ENCODE peak calls at places on chromosomes 7 and 10, in eight cellular contexts. One of them, this sample, is unnamed.

GRCh38 chr10:130575756-130576285 is 439.6 kb downstream of the GLRX3 start:
- DNase-seq in progenitor cell of endocrine pancreas: no peak
- DNase-seq in sigmoid colon: no peak
- DNase-seq in heart left ventricle: no peak
- DNase-seq in ACHN: no peak
- DNase-seq in stimulated activated CD4-positive, alpha-beta T cell treated with anti-CD3 and anti-CD28 coated beads, Interleukin-4, amount 100 ng/mL, for 24 hours: no peak
- DNase-seq in activated effector memory CD4-positive, alpha-beta T cell treated with Interleukin-2 at 50 U/mL for 16 hours: no peak
- DNase-seq in T-helper 9 cell: no peak
- DNase-seq in this sample: no peak

GRCh38 chr7:40234046-40234445 is 99.2 kb downstream of the SUGCT start:
- DNase-seq in T-helper 9 cell: no peak
- DNase-seq in progenitor cell of endocrine pancreas: no peak
- DNase-seq in heart left ventricle: no peak
- DNase-seq in activated effector memory CD4-positive, alpha-beta T cell treated with Interleukin-2 at 50 U/mL for 16 hours: no peak
- DNase-seq in ACHN: no peak
- DNase-seq in stimulated activated CD4-positive, alpha-beta T cell treated with anti-CD3 and anti-CD28 coated beads, Interleukin-4, amount 100 ng/mL, for 24 hours: no peak
- DNase-seq in sigmoid colon: no peak
- DNase-seq in this sample: no peak

GRCh38 chr10:117462816-117463544 is 79.6 kb upstream of the EMX2 start:
- DNase-seq in heart left ventricle: no peak
- DNase-seq in ACHN: no peak
- DNase-seq in sigmoid colon: no peak
- DNase-seq in progenitor cell of endocrine pancreas: no peak
- DNase-seq in stimulated activated CD4-positive, alpha-beta T cell treated with anti-CD3 and anti-CD28 coated beads, Interleukin-4, amount 100 ng/mL, for 24 hours: no peak
- DNase-seq in activated effector memory CD4-positive, alpha-beta T cell treated with Interleukin-2 at 50 U/mL for 16 hours: no peak
- DNase-seq in T-helper 9 cell: no peak
- DNase-seq in this sample: no peak

GRCh38 chr10:127524869-127525268 is 24.2 kb upstream of the NPS start:
- DNase-seq in ACHN: peak; percentile 58
- DNase-seq in heart left ventricle: no peak
- DNase-seq in stimulated activated CD4-positive, alpha-beta T cell treated with anti-CD3 and anti-CD28 coated beads, Interleukin-4, amount 100 ng/mL, for 24 hours: no peak
- DNase-seq in progenitor cell of endocrine pancreas: no peak
- DNase-seq in T-helper 9 cell: no peak
- DNase-seq in sigmoid colon: no peak
- DNase-seq in activated effector memory CD4-positive, alpha-beta T cell treated with Interleukin-2 at 50 U/mL for 16 hours: no peak
- DNase-seq in this sample: no peak

GRCh38 chr7:26910221-26910620 is 45.8 kb upstream of the SKAP2 start:
- DNase-seq in stimulated activated CD4-positive, alpha-beta T cell treated with anti-CD3 and anti-CD28 coated beads, Interleukin-4, amount 100 ng/mL, for 24 hours: no peak
- DNase-seq in activated effector memory CD4-positive, alpha-beta T cell treated with Interleukin-2 at 50 U/mL for 16 hours: no peak
- DNase-seq in ACHN: peak; percentile 73
- DNase-seq in T-helper 9 cell: no peak
- DNase-seq in progenitor cell of endocrine pancreas: no peak
- DNase-seq in heart left ventricle: no peak
- DNase-seq in sigmoid colon: no peak
- DNase-seq in this sample: no peak

GRCh38 chr10:47423476-47423875 is 39.4 kb upstream of the ZNF488 start:
- DNase-seq in progenitor cell of endocrine pancreas: no peak
- DNase-seq in T-helper 9 cell: no peak
- DNase-seq in activated effector memory CD4-positive, alpha-beta T cell treated with Interleukin-2 at 50 U/mL for 16 hours: no peak
- DNase-seq in sigmoid colon: no peak
- DNase-seq in stimulated activated CD4-positive, alpha-beta T cell treated with anti-CD3 and anti-CD28 coated beads, Interleukin-4, amount 100 ng/mL, for 24 hours: no peak
- DNase-seq in heart left ventricle: no peak
- DNase-seq in ACHN: no peak
- DNase-seq in this sample: no peak

GRCh38 chr7:85150624-85151023 is 36.2 kb downstream of the SEMA3D start:
- DNase-seq in T-helper 9 cell: no peak
- DNase-seq in heart left ventricle: no peak
- DNase-seq in progenitor cell of endocrine pancreas: no peak
- DNase-seq in sigmoid colon: no peak
- DNase-seq in stimulated activated CD4-positive, alpha-beta T cell treated with anti-CD3 and anti-CD28 coated beads, Interleukin-4, amount 100 ng/mL, for 24 hours: no peak
- DNase-seq in ACHN: no peak
- DNase-seq in activated effector memory CD4-positive, alpha-beta T cell treated with Interleukin-2 at 50 U/mL for 16 hours: no peak
- DNase-seq in this sample: no peak

GRCh38 chr10:98371421-98371820 is 43.6 kb downstream of the PYROXD2 start:
- DNase-seq in activated effector memory CD4-positive, alpha-beta T cell treated with Interleukin-2 at 50 U/mL for 16 hours: no peak
- DNase-seq in sigmoid colon: no peak
- DNase-seq in progenitor cell of endocrine pancreas: no peak
- DNase-seq in T-helper 9 cell: no peak
- DNase-seq in ACHN: no peak
- DNase-seq in stimulated activated CD4-positive, alpha-beta T cell treated with anti-CD3 and anti-CD28 coated beads, Interleukin-4, amount 100 ng/mL, for 24 hours: no peak
- DNase-seq in heart left ventricle: no peak
- DNase-seq in this sample: no peak

GRCh38 chr10:112330607-112331160 is 43.2 kb upstream of the ACSL5 start:
- DNase-seq in activated effector memory CD4-positive, alpha-beta T cell treated with Interleukin-2 at 50 U/mL for 16 hours: no peak
- DNase-seq in heart left ventricle: no peak
- DNase-seq in T-helper 9 cell: no peak
- DNase-seq in ACHN: no peak
- DNase-seq in sigmoid colon: no peak
- DNase-seq in progenitor cell of endocrine pancreas: no peak
- DNase-seq in stimulated activated CD4-positive, alpha-beta T cell treated with anti-CD3 and anti-CD28 coated beads, Interleukin-4, amount 100 ng/mL, for 24 hours: no peak
- DNase-seq in this sample: no peak

GRCh38 chr7:159122276-159122675 is 22.4 kb downstream of the VIPR2 start:
- DNase-seq in sigmoid colon: no peak
- DNase-seq in stimulated activated CD4-positive, alpha-beta T cell treated with anti-CD3 and anti-CD28 coated beads, Interleukin-4, amount 100 ng/mL, for 24 hours: no peak
- DNase-seq in T-helper 9 cell: no peak
- DNase-seq in progenitor cell of endocrine pancreas: no peak
- DNase-seq in heart left ventricle: no peak
- DNase-seq in ACHN: no peak
- DNase-seq in activated effector memory CD4-positive, alpha-beta T cell treated with Interleukin-2 at 50 U/mL for 16 hours: no peak
- DNase-seq in this sample: no peak

GRCh38 chr10:63166742-63167258 is 33.7 kb downstream of the NRBF2 start:
- DNase-seq in ACHN: peak; percentile 81
- DNase-seq in T-helper 9 cell: no peak
- DNase-seq in activated effector memory CD4-positive, alpha-beta T cell treated with Interleukin-2 at 50 U/mL for 16 hours: no peak
- DNase-seq in heart left ventricle: no peak
- DNase-seq in sigmoid colon: no peak
- DNase-seq in stimulated activated CD4-positive, alpha-beta T cell treated with anti-CD3 and anti-CD28 coated beads, Interleukin-4, amount 100 ng/mL, for 24 hours: peak; percentile 33
- DNase-seq in progenitor cell of endocrine pancreas: no peak
- DNase-seq in this sample: peak; percentile 13

GRCh38 chr10:23868121-23868520 is 340.8 kb upstream of the KIAA1217 start:
- DNase-seq in progenitor cell of endocrine pancreas: no peak
- DNase-seq in stimulated activated CD4-positive, alpha-beta T cell treated with anti-CD3 and anti-CD28 coated beads, Interleukin-4, amount 100 ng/mL, for 24 hours: no peak
- DNase-seq in activated effector memory CD4-positive, alpha-beta T cell treated with Interleukin-2 at 50 U/mL for 16 hours: no peak
- DNase-seq in ACHN: no peak
- DNase-seq in T-helper 9 cell: no peak
- DNase-seq in heart left ventricle: no peak
- DNase-seq in sigmoid colon: no peak
- DNase-seq in this sample: no peak

This sample was measured in NCI-H526.